ENCODE peak calls at places on chromosomes 7 and 10, in four cellular contexts. Q is effector memory CD8-positive, alpha-beta T cell; A is NT2/D1; L is DMS79. O is an unnamed sample.

GRCh38 chr10:125084191-125085186 is 75.9 kb downstream of the CTBP2 start:
- DNase-seq in A (peak), L (peak), Q (no peak), O (peak)

GRCh38 chr10:110395350-110396283 is 90.9 kb upstream of the SMNDC1 start:
- DNase-seq in Q (no peak), A (no peak), L (no peak), O (peak)

GRCh38 chr10:623039-623438 is 66.4 kb downstream of the DIP2C start:
- DNase-seq in A (no peak), L (no peak), Q (no peak), O (no peak)

GRCh38 chr7:28711096-28711495 is 247.0 kb downstream of the TRIL start:
- DNase-seq in L (no peak), Q (no peak), A (no peak), O (no peak)

GRCh38 chr10:68826764-68827591 is at the start of gene STOX1:
- DNase-seq in A (peak), L (no peak), Q (peak), O (peak)

GRCh38 chr10:36183726-36184125 is 541.6 kb upstream of the FZD8 start:
- DNase-seq in A (no peak), L (no peak), Q (no peak), O (no peak)

GRCh38 chr10:46019541-46020343 is 10.7 kb downstream of the NCOA4 start:
- DNase-seq in A (no peak), Q (no peak), L (no peak), O (no peak)

GRCh38 chr10:19628767-19629443 is 187.3 kb upstream of the PLXDC2 start:
- DNase-seq in Q (no peak), L (no peak), A (no peak), O (no peak)

GRCh38 chr7:28835800-28836199 is 122.3 kb downstream of the TRIL start:
- DNase-seq in L (no peak), Q (no peak), A (no peak), O (no peak)

GRCh38 chr7:149060161-149060560 is 30.4 kb downstream of the ZNF786 start:
- DNase-seq in A (no peak), Q (no peak), L (no peak), O (no peak)

GRCh38 chr7:47253650-47254080 is 328.2 kb downstream of the TNS3 start:
- DNase-seq in Q (no peak), A (peak), L (no peak), O (peak)

GRCh38 chr10:43067391-43068135 is 9.3 kb upstream of the RET start:
- DNase-seq in L (no peak), A (no peak), Q (no peak), O (no peak)

GRCh38 chr7:84190016-84190705 is 4.4 kb downstream of the SEMA3A start:
- DNase-seq in Q (no peak), A (no peak), L (no peak), O (no peak)

GRCh38 chr7:42237891-42238531 is 1.0 kb upstream of the GLI3 start:
- DNase-seq in L (no peak), A (peak), Q (no peak), O (peak)

GRCh38 chr10:87886635-87887034 is 23.2 kb downstream of the PTEN start:
- DNase-seq in A (no peak), L (no peak), Q (no peak), O (no peak)

GRCh38 chr10:1043532-1043995 is 5.4 kb downstream of the IDI1 start:
- DNase-seq in Q (no peak), L (no peak), A (no peak), O (no peak)

GRCh38 chr10:47363781-47364180 is 15.6 kb downstream of the RBP3 start:
- DNase-seq in Q (no peak), L (no peak), A (no peak), O (no peak)

GRCh38 chr10:108203905-108204527 is 1039.5 kb upstream of the SORCS1 start:
- DNase-seq in Q (no peak), A (no peak), L (no peak), O (no peak)